ENCODE peak calls at places on chromosomes 13 and 19, in ten cellular contexts. Y, T, K, V, Q, L, J, X, N and O are unnamed samples.

GRCh38 chr13:48950507-48950886 is 25.2 kb upstream of the FNDC3A start:
- DNase-seq in Y (no peak), T (no peak), K (no peak), V (no peak), Q (no peak), L (no peak), J (no peak), X (peak), N (no peak), O (no peak)

GRCh38 chr19:5032101-5032967 is 63.4 kb downstream of the KDM4B start:
- DNase-seq in Y (peak), T (no peak), K (no peak), V (no peak), Q (no peak), L (no peak), J (no peak), X (no peak), N (peak), O (no peak)

GRCh38 chr19:54011507-54012211 is 20.2 kb downstream of the CACNG6 start:
- DNase-seq in Y (no peak), T (no peak), K (no peak), V (no peak), Q (no peak), L (no peak), J (no peak), X (no peak), N (no peak), O (no peak)

GRCh38 chr19:15900504-15900903 is 2.6 kb upstream of the CYP4F2 start:
- DNase-seq in Y (no peak), T (no peak), K (no peak), V (no peak), Q (no peak), L (no peak), J (no peak), X (no peak), N (no peak), O (no peak)

GRCh38 chr13:29196409-29197074 is 376.4 kb downstream of the MTUS2 start:
- DNase-seq in Y (no peak), T (no peak), K (no peak), V (no peak), Q (no peak), L (no peak), J (no peak), X (no peak), N (no peak), O (no peak)

GRCh38 chr13:26050568-26051230 is 1.1 kb downstream of the SHISA2 start:
- DNase-seq in Y (no peak), T (no peak), K (no peak), V (no peak), Q (no peak), L (peak), J (no peak), X (no peak), N (no peak), O (no peak)

GRCh38 chr13:79519252-79519651 is 38.3 kb downstream of the NDFIP2 start:
- DNase-seq in Y (no peak), T (no peak), K (no peak), V (no peak), Q (no peak), L (no peak), J (no peak), X (no peak), N (no peak), O (no peak)

GRCh38 chr13:23642110-23642509 is 71.9 kb downstream of the TNFRSF19 start:
- DNase-seq in Y (no peak), T (no peak), K (no peak), V (no peak), Q (no peak), L (no peak), J (no peak), X (no peak), N (no peak), O (no peak)

GRCh38 chr13:89468081-89468480 is 1796.9 kb downstream of the SLITRK5 start:
- DNase-seq in Y (no peak), T (no peak), K (no peak), V (no peak), Q (no peak), L (no peak), J (no peak), X (no peak), N (no peak), O (no peak)

GRCh38 chr13:27595055-27595811 is 25.1 kb downstream of the LNX2 start:
- DNase-seq in Y (no peak), T (no peak), K (no peak), V (no peak), Q (no peak), L (no peak), J (no peak), X (no peak), N (no peak), O (no peak)

GRCh38 chr13:66780814-66781213 is 449.3 kb downstream of the PCDH9 start:
- DNase-seq in Y (no peak), T (no peak), K (no peak), V (no peak), Q (no peak), L (no peak), J (no peak), X (peak), N (no peak), O (no peak)

GRCh38 chr19:10502524-10503001 is 593 bp downstream of the KEAP1 start:
- DNase-seq in Y (peak), T (peak), K (peak), V (peak), Q (peak), L (peak), J (peak), X (peak), N (peak), O (peak)

GRCh38 chr13:21137696-21138095 is 38.7 kb downstream of the SKA3 start:
- DNase-seq in Y (no peak), T (peak), K (no peak), V (no peak), Q (no peak), L (peak), J (no peak), X (peak), N (no peak), O (no peak)

GRCh38 chr19:7638802-7639465 is 2.0 kb downstream of the STXBP2 start:
- DNase-seq in Y (no peak), T (no peak), K (no peak), V (no peak), Q (no peak), L (no peak), J (no peak), X (no peak), N (no peak), O (no peak)

GRCh38 chr19:15539638-15540037 is 31.3 kb downstream of the CYP4F22 start:
- DNase-seq in Y (no peak), T (no peak), K (no peak), V (no peak), Q (no peak), L (no peak), J (no peak), X (no peak), N (no peak), O (no peak)

GRCh38 chr13:60138674-60139073 is 25.1 kb downstream of the DIAPH3 start:
- DNase-seq in Y (no peak), T (no peak), K (no peak), V (no peak), Q (no peak), L (no peak), J (no peak), X (no peak), N (no peak), O (no peak)

GRCh38 chr13:60137911-60138570 is 25.7 kb downstream of the DIAPH3 start:
- DNase-seq in Y (no peak), T (no peak), K (no peak), V (no peak), Q (no peak), L (no peak), J (no peak), X (no peak), N (no peak), O (no peak)

GRCh38 chr13:60139272-60139671 is 24.5 kb downstream of the DIAPH3 start:
- DNase-seq in Y (no peak), T (no peak), K (no peak), V (no peak), Q (no peak), L (no peak), J (no peak), X (no peak), N (no peak), O (no peak)

GRCh38 chr13:60135344-60135743 is 28.4 kb downstream of the DIAPH3 start:
- DNase-seq in Y (no peak), T (no peak), K (no peak), V (no peak), Q (no peak), L (no peak), J (no peak), X (no peak), N (no peak), O (no peak)

GRCh38 chr13:60134376-60134775 is 29.4 kb downstream of the DIAPH3 start:
- DNase-seq in Y (no peak), T (no peak), K (no peak), V (no peak), Q (no peak), L (no peak), J (no peak), X (peak), N (no peak), O (no peak)
- TF ChIP-seq CTCF in Y (no peak), T (no peak), K (no peak), V (no peak), Q (no peak), L (peak), J (no peak), X (peak), N (no peak), O (no peak)

GRCh38 chr19:50547385-50548190 is 20.6 kb downstream of the LRRC4B start:
- DNase-seq in Y (no peak), T (no peak), K (no peak), V (no peak), Q (no peak), L (no peak), J (no peak), X (no peak), N (no peak), O (no peak)
- H3K27ac ChIP-seq in Y (no peak), T (no peak), K (no peak), V (no peak), Q (peak), L (no peak), J (no peak), X (no peak), N (no peak), O (no peak)

GRCh38 chr13:53340505-53341143 is 312.0 kb downstream of the OLFM4 start:
- DNase-seq in Y (no peak), T (no peak), K (no peak), V (no peak), Q (no peak), L (no peak), J (no peak), X (no peak), N (no peak), O (no peak)

GRCh38 chr13:53338760-53339159 is 310.1 kb downstream of the OLFM4 start:
- DNase-seq in Y (no peak), T (no peak), K (no peak), V (no peak), Q (no peak), L (no peak), J (no peak), X (no peak), N (no peak), O (no peak)

GRCh38 chr13:53341144-53341510 is 312.5 kb downstream of the OLFM4 start:
- DNase-seq in Y (no peak), T (no peak), K (no peak), V (no peak), Q (no peak), L (no peak), J (no peak), X (no peak), N (no peak), O (no peak)

GRCh38 chr13:53336441-53337160 is 308.0 kb downstream of the OLFM4 start:
- DNase-seq in Y (no peak), T (no peak), K (no peak), V (no peak), Q (no peak), L (no peak), J (no peak), X (no peak), N (no peak), O (no peak)
- TF ChIP-seq CTCF in Y (no peak), T (no peak), K (no peak), V (no peak), Q (no peak), L (no peak), J (no peak), X (no peak), N (no peak), O (no peak)

GRCh38 chr13:112110479-112110878 is 43.5 kb downstream of the SOX1 start:
- DNase-seq in Y (no peak), T (no peak), K (no peak), V (no peak), Q (no peak), L (no peak), J (no peak), X (no peak), N (no peak), O (no peak)
- H3K27ac ChIP-seq in Y (no peak), T (no peak), K (no peak), V (no peak), Q (no peak), L (no peak), J (no peak), X (no peak), N (no peak), O (no peak)

GRCh38 chr13:37640499-37640898 is 41.9 kb upstream of the POSTN start:
- DNase-seq in Y (no peak), T (no peak), K (no peak), V (no peak), Q (no peak), L (peak), J (no peak), X (peak), N (no peak), O (no peak)
- TF ChIP-seq CTCF in Y (peak), T (peak), K (no peak), V (no peak), Q (no peak), L (peak), J (no peak), X (peak), N (peak), O (peak)

DNA sequence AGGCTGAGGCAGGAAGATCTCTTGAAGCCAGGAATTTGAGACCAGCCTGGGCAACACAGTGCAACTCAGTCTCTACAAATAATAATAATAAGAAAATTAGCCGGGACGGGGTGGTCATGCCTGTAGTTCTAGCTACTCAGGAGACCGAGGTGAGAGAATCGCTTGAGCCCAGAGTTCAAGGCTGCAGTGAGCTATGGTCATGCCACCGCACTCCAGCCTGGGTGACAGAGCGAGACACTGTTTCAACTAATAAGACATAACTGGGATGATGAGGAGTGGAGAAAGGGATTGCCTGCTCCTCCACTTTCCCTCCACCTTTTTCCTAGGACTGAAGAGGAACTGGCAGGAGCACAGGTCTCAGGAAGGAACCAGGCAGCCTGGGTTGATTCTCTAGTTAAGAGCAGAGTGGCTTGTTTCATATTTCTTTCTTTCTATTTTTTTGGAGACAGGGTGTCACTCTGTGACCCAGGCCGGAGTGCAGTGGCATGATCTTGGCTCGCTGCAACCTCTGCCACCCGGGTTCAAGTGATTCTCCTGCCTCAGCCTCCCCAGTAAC is 4.6 kb upstream of the GPI start:
- DNase-seq in Y (no peak), T (no peak), K (no peak), V (no peak), Q (no peak), L (no peak), J (no peak), X (no peak), N (no peak), O (no peak)
- H3K27ac ChIP-seq in Y (peak), T (peak), K (no peak), V (peak), Q (peak), L (peak), J (peak), X (no peak), N (no peak), O (no peak)

GRCh38 chr13:110925023-110925608 is 10.2 kb upstream of the ANKRD10 start:
- DNase-seq in Y (no peak), T (no peak), K (no peak), V (no peak), Q (no peak), L (no peak), J (no peak), X (no peak), N (no peak), O (no peak)
- TF ChIP-seq CTCF in Y (no peak), T (no peak), K (no peak), V (no peak), Q (no peak), L (peak), J (no peak), X (peak), N (no peak), O (no peak)

DNA sequence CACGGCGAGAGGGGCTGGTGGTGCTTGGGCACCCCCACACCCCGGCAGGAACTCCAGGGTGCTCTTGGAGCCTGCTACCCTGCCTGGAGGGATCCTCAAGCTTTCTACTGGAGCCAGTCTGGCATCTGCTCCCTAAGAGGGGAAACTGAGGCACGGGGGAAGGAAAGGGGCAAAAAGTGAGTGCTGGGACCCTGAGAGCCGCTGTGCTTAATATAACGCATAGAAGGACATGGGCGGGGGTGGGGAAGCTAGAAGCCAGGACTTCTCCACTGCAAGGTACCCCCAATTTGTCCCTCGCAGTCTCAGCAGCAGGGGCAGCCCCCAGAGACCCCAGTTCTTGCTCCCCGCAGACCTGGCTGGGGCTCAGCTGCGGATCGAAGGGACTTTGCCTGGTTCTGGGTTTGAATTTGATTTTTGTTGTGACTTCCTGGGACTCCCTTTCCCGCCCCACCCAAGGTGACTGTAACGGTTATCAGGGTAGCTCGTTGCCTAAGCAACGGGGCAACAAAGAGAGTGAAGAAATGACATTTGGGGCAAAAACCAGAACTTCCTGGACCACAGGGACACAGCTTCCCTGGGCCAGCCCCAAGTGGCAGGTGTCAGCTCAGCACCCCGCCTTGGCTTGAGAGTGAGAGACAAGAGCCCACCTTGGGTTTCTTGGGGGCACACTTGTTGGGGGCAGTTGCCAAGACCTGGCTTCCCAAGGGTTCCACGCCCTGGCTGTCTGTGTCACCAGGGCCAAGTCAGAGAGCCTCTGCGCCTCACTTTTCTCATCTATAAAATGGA is 638 bp downstream of the ADGRE5 start:
- DNase-seq in Y (no peak), T (peak), K (peak), V (peak), Q (peak), L (no peak), J (no peak), X (peak), N (peak), O (peak)
- H3K27ac ChIP-seq in Y (peak), T (no peak), K (peak), V (peak), Q (peak), L (peak), J (peak), X (peak), N (peak), O (peak)